ENCODE peak calls at places on chromosome 13, in six cellular contexts. One of them, this sample, is unnamed.

GRCh38 chr13:20312292-20312691 is 80.2 kb upstream of the GJB6 start:
- DNase-seq in brain microvascular endothelial cell: no peak
- DNase-seq in heart left ventricle: no peak
- DNase-seq in breast epithelium: no peak
- DNase-seq in thoracic aorta: no peak
- DNase-seq in ovary: no peak
- DNase-seq in this sample: no peak

GRCh38 chr13:82878536-82878935 is 1003.7 kb downstream of the SLITRK1 start:
- DNase-seq in brain microvascular endothelial cell: no peak
- DNase-seq in heart left ventricle: no peak
- DNase-seq in breast epithelium: no peak
- DNase-seq in thoracic aorta: no peak
- DNase-seq in ovary: no peak
- DNase-seq in this sample: no peak

GRCh38 chr13:41813426-41813825 is 147.5 kb downstream of the VWA8 start:
- DNase-seq in brain microvascular endothelial cell: no peak
- DNase-seq in heart left ventricle: no peak
- DNase-seq in breast epithelium: no peak
- DNase-seq in thoracic aorta: no peak
- DNase-seq in ovary: no peak
- DNase-seq in this sample: no peak

GRCh38 chr13:23856008-23856750 is 33.0 kb downstream of the MIPEP start:
- DNase-seq in brain microvascular endothelial cell: no peak
- DNase-seq in heart left ventricle: no peak
- DNase-seq in breast epithelium: no peak
- DNase-seq in thoracic aorta: no peak
- DNase-seq in ovary: no peak
- DNase-seq in this sample: no peak

GRCh38 chr13:109749365-109749764 is 37.0 kb downstream of the IRS2 start:
- DNase-seq in brain microvascular endothelial cell: no peak
- DNase-seq in heart left ventricle: no peak
- DNase-seq in breast epithelium: no peak
- DNase-seq in thoracic aorta: no peak
- DNase-seq in ovary: no peak
- DNase-seq in this sample: no peak

GRCh38 chr13:19984430-19985218 is 26.1 kb downstream of the ZMYM2 start:
- DNase-seq in brain microvascular endothelial cell: peak
- DNase-seq in heart left ventricle: no peak
- DNase-seq in breast epithelium: no peak
- DNase-seq in thoracic aorta: no peak
- DNase-seq in ovary: no peak
- DNase-seq in this sample: no peak

GRCh38 chr13:43390101-43390500 is 366.7 kb downstream of the DNAJC15 start:
- DNase-seq in brain microvascular endothelial cell: no peak
- DNase-seq in heart left ventricle: no peak
- DNase-seq in breast epithelium: no peak
- DNase-seq in thoracic aorta: no peak
- DNase-seq in ovary: no peak
- DNase-seq in this sample: no peak

GRCh38 chr13:99057310-99057975 is 79.6 kb upstream of the DOCK9 start:
- DNase-seq in brain microvascular endothelial cell: no peak
- DNase-seq in heart left ventricle: no peak
- DNase-seq in breast epithelium: no peak
- DNase-seq in thoracic aorta: no peak
- DNase-seq in ovary: no peak
- DNase-seq in this sample: no peak

GRCh38 chr13:47146991-47147783 is 250.3 kb upstream of the HTR2A start:
- DNase-seq in brain microvascular endothelial cell: no peak
- DNase-seq in heart left ventricle: no peak
- DNase-seq in breast epithelium: no peak
- DNase-seq in thoracic aorta: no peak
- DNase-seq in ovary: no peak
- DNase-seq in this sample: no peak

GRCh38 chr13:110644892-110645521 is 29.7 kb downstream of the NAXD start:
- DNase-seq in brain microvascular endothelial cell: peak
- DNase-seq in heart left ventricle: peak
- DNase-seq in breast epithelium: peak
- DNase-seq in thoracic aorta: no peak
- DNase-seq in ovary: peak
- DNase-seq in this sample: peak

GRCh38 chr13:90414691-90415596 is 932.5 kb upstream of the MIR17HG start:
- DNase-seq in brain microvascular endothelial cell: peak
- DNase-seq in heart left ventricle: no peak
- DNase-seq in breast epithelium: no peak
- DNase-seq in thoracic aorta: no peak
- DNase-seq in ovary: no peak
- DNase-seq in this sample: no peak

GRCh38 chr13:90416519-90416918 is 931.0 kb upstream of the MIR17HG start:
- DNase-seq in brain microvascular endothelial cell: peak
- DNase-seq in heart left ventricle: no peak
- DNase-seq in breast epithelium: no peak
- DNase-seq in thoracic aorta: no peak
- DNase-seq in ovary: no peak
- DNase-seq in this sample: no peak

GRCh38 chr13:90413548-90413947 is 933.9 kb upstream of the MIR17HG start:
- DNase-seq in brain microvascular endothelial cell: no peak
- DNase-seq in heart left ventricle: no peak
- DNase-seq in breast epithelium: no peak
- DNase-seq in thoracic aorta: no peak
- DNase-seq in ovary: no peak
- DNase-seq in this sample: no peak

GRCh38 chr13:90416938-90417337 is 930.5 kb upstream of the MIR17HG start:
- DNase-seq in brain microvascular endothelial cell: no peak
- DNase-seq in heart left ventricle: no peak
- DNase-seq in breast epithelium: no peak
- DNase-seq in thoracic aorta: no peak
- DNase-seq in ovary: no peak
- DNase-seq in this sample: no peak

DNA sequence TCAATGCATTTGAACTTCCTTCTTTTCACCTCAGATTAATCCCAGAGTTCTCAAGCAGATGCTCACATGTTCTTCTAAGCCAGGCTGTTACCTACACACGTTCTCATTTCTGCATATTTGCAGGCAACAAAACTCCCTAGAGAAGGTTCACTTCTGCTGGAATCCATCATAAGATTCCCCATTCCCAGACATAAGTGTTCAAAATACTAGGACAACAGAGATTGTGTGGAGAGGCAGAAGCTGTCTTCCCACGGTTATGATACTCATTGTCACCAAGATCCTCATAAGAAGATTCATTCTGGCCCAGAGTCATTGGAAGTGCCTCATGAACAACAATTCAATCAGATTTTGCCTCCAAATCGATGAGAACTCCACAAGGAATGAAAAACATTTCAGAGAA is 931.6 kb upstream of the MIR17HG start:
- DNase-seq in brain microvascular endothelial cell: no peak
- DNase-seq in heart left ventricle: no peak
- DNase-seq in breast epithelium: no peak
- DNase-seq in thoracic aorta: no peak
- DNase-seq in ovary: no peak
- DNase-seq in this sample: no peak
- H3K27ac ChIP-seq in brain microvascular endothelial cell: peak
- H3K27ac ChIP-seq in heart left ventricle: no peak
- H3K27ac ChIP-seq in breast epithelium: no peak
- H3K27ac ChIP-seq in thoracic aorta: no peak
- H3K27ac ChIP-seq in ovary: no peak
- H3K27ac ChIP-seq in this sample: no peak

GRCh38 chr13:93172109-93172508 is 54.5 kb upstream of the GPC6 start:
- DNase-seq in brain microvascular endothelial cell: no peak
- DNase-seq in heart left ventricle: no peak
- DNase-seq in breast epithelium: no peak
- DNase-seq in thoracic aorta: no peak
- DNase-seq in ovary: no peak
- DNase-seq in this sample: no peak

GRCh38 chr13:93174260-93174659 is 52.3 kb upstream of the GPC6 start:
- DNase-seq in brain microvascular endothelial cell: no peak
- DNase-seq in heart left ventricle: no peak
- DNase-seq in breast epithelium: no peak
- DNase-seq in thoracic aorta: no peak
- DNase-seq in ovary: no peak
- DNase-seq in this sample: no peak

GRCh38 chr13:93173656-93174055 is 53.0 kb upstream of the GPC6 start:
- DNase-seq in brain microvascular endothelial cell: no peak
- DNase-seq in heart left ventricle: no peak
- DNase-seq in breast epithelium: no peak
- DNase-seq in thoracic aorta: no peak
- DNase-seq in ovary: no peak
- DNase-seq in this sample: no peak

GRCh38 chr13:93169980-93170379 is 56.6 kb upstream of the GPC6 start:
- DNase-seq in brain microvascular endothelial cell: peak
- DNase-seq in heart left ventricle: no peak
- DNase-seq in breast epithelium: no peak
- DNase-seq in thoracic aorta: no peak
- DNase-seq in ovary: no peak
- DNase-seq in this sample: no peak
- H3K27ac ChIP-seq in brain microvascular endothelial cell: peak
- H3K27ac ChIP-seq in heart left ventricle: no peak
- H3K27ac ChIP-seq in breast epithelium: no peak
- H3K27ac ChIP-seq in thoracic aorta: no peak
- H3K27ac ChIP-seq in ovary: no peak
- H3K27ac ChIP-seq in this sample: no peak

DNA sequence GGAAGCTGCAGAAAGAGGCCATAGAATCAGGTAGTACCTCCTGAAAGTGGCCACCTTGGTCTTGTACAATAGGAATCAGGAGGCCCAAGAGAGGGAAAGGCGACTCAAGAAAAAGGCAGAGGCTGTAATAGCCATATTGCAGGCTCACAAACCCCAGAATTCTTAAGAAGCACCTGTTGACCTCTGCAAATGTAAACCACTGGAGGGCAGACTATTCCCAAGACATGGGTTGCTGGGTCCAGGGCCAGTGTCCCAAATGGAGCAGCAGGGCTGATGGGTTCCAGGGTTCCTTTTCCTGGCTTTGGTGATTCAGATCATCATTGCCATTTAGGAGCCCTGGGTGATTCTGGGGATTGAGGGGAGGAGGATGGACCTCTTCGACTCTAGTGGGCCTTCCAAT is 167.6 kb downstream of the B3GLCT start:
- DNase-seq in brain microvascular endothelial cell: no peak
- DNase-seq in heart left ventricle: no peak
- DNase-seq in breast epithelium: no peak
- DNase-seq in thoracic aorta: no peak
- DNase-seq in ovary: no peak
- DNase-seq in this sample: no peak
- H3K27ac ChIP-seq in brain microvascular endothelial cell: no peak
- H3K27ac ChIP-seq in heart left ventricle: no peak
- H3K27ac ChIP-seq in breast epithelium: no peak
- H3K27ac ChIP-seq in thoracic aorta: no peak
- H3K27ac ChIP-seq in ovary: no peak
- H3K27ac ChIP-seq in this sample: no peak

DNA sequence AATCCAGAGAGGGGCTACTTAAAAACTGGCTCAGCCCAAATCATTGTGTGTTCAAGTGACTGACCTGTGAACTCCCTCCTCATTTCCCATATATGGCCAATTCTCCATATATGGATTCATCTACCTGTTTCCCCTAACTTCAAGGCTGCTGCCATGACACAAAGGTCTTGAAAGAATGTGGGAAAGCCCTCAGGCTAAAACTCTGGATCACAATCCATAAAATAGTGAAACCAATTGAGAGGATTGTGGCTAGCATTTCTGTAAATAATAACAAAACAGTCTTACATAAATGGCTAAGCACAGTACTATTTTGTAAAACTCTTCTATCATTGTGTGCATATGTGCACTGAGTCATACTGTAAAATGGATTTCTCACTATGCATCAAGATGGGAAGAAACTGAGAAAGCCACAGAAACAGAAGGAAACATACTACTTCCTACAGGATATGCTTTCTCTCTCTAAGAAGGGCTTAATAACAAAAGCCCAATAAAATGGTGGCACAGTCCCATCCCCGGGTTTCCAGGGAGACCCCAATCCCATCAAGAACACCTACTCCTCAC is 80.5 kb downstream of the FOXO1 start:
- DNase-seq in brain microvascular endothelial cell: no peak
- DNase-seq in heart left ventricle: no peak
- DNase-seq in breast epithelium: no peak
- DNase-seq in thoracic aorta: no peak
- DNase-seq in ovary: no peak
- DNase-seq in this sample: no peak
- H3K27ac ChIP-seq in brain microvascular endothelial cell: no peak
- H3K27ac ChIP-seq in heart left ventricle: peak
- H3K27ac ChIP-seq in breast epithelium: no peak
- H3K27ac ChIP-seq in thoracic aorta: no peak
- H3K27ac ChIP-seq in ovary: no peak
- H3K27ac ChIP-seq in this sample: no peak

GRCh38 chr13:59690857-59691500 is 472.7 kb downstream of the DIAPH3 start:
- DNase-seq in brain microvascular endothelial cell: peak
- DNase-seq in heart left ventricle: no peak
- DNase-seq in breast epithelium: no peak
- DNase-seq in thoracic aorta: no peak
- DNase-seq in ovary: no peak
- DNase-seq in this sample: no peak
- H3K27ac ChIP-seq in brain microvascular endothelial cell: peak
- H3K27ac ChIP-seq in heart left ventricle: no peak
- H3K27ac ChIP-seq in breast epithelium: no peak
- H3K27ac ChIP-seq in thoracic aorta: no peak
- H3K27ac ChIP-seq in ovary: no peak
- H3K27ac ChIP-seq in this sample: no peak

GRCh38 chr13:79492313-79492798 is 11.4 kb downstream of the NDFIP2 start:
- DNase-seq in brain microvascular endothelial cell: peak
- DNase-seq in heart left ventricle: no peak
- DNase-seq in breast epithelium: no peak
- DNase-seq in thoracic aorta: no peak
- DNase-seq in ovary: no peak
- DNase-seq in this sample: no peak
- H3K27ac ChIP-seq in brain microvascular endothelial cell: peak
- H3K27ac ChIP-seq in heart left ventricle: no peak
- H3K27ac ChIP-seq in breast epithelium: no peak
- H3K27ac ChIP-seq in thoracic aorta: no peak
- H3K27ac ChIP-seq in ovary: no peak
- H3K27ac ChIP-seq in this sample: peak